ENCODE peak calls at places on chromosomes 2 and 18, in six cellular contexts. U is BJ, J is lower leg skin, D is fibroblast of lung, W is uterus, M is tibial nerve. T is an unnamed sample.

GRCh38 chr2:46686811-46687210 is 207.4 kb downstream of the TMEM247 start:
- DNase-seq in U (no peak), J (no peak), D (peak), W (no peak), M (no peak), T (no peak)

GRCh38 chr2:240468300-240469238 is 33.1 kb downstream of the GPC1 start:
- DNase-seq in U (no peak), J (peak), D (no peak), W (no peak), M (no peak), T (no peak)

GRCh38 chr18:58669731-58670379 is 1.4 kb upstream of the MALT1 start:
- DNase-seq in U (no peak), J (no peak), D (peak), W (no peak), M (no peak), T (peak)

GRCh38 chr18:12598181-12598921 is 59.6 kb downstream of the SPIRE1 start:
- DNase-seq in U (no peak), J (no peak), D (peak), W (no peak), M (no peak), T (peak)

GRCh38 chr18:36942264-36942663 is 113.3 kb downstream of the KIAA1328 start:
- DNase-seq in U (no peak), J (no peak), D (peak), W (no peak), M (no peak), T (peak)

GRCh38 chr2:145161656-145162055 is 641.7 kb upstream of the ZEB2 start:
- DNase-seq in U (no peak), J (no peak), D (no peak), W (no peak), M (no peak), T (no peak)

GRCh38 chr2:110204408-110205385 is at the start of gene NPHP1:
- DNase-seq in U (no peak), J (peak), D (peak), W (peak), M (peak), T (peak)

GRCh38 chr2:55106148-55106547 is 55.9 kb upstream of the RTN4 start:
- DNase-seq in U (no peak), J (no peak), D (no peak), W (no peak), M (no peak), T (no peak)

GRCh38 chr2:222561817-222562424 is 94.0 kb downstream of the FARSB start:
- DNase-seq in U (no peak), J (peak), D (peak), W (peak), M (peak), T (peak)

GRCh38 chr18:41642756-41643155 is 312.3 kb upstream of the PIK3C3 start:
- DNase-seq in U (no peak), J (no peak), D (peak), W (no peak), M (no peak), T (no peak)

GRCh38 chr2:191170773-191171172 is 20.0 kb upstream of the STAT4 start:
- DNase-seq in U (no peak), J (no peak), D (peak), W (no peak), M (no peak), T (no peak)

GRCh38 chr2:37588316-37588777 is 83.1 kb downstream of the CDC42EP3 start:
- DNase-seq in U (no peak), J (no peak), D (peak), W (no peak), M (no peak), T (no peak)

GRCh38 chr2:169693344-169693743 is 861 bp downstream of the CFAP210 start:
- DNase-seq in U (no peak), J (no peak), D (no peak), W (no peak), M (no peak), T (no peak)

GRCh38 chr2:75595541-75596395 is 35.0 kb upstream of the EVA1A start:
- DNase-seq in U (peak), J (no peak), D (peak), W (no peak), M (no peak), T (peak)

GRCh38 chr18:45275367-45276113 is 339.7 kb upstream of the SLC14A2 start:
- DNase-seq in U (no peak), J (no peak), D (peak), W (no peak), M (peak), T (peak)

GRCh38 chr18:13940326-13940725 is 25.0 kb upstream of the MC2R start:
- DNase-seq in U (no peak), J (no peak), D (no peak), W (no peak), M (no peak), T (no peak)

GRCh38 chr2:42248846-42249245 is 79.7 kb downstream of the EML4 start:
- DNase-seq in U (no peak), J (no peak), D (no peak), W (no peak), M (no peak), T (no peak)

GRCh38 chr2:198008230-198008629 is 203.8 kb downstream of the PLCL1 start:
- DNase-seq in U (no peak), J (no peak), D (no peak), W (no peak), M (no peak), T (no peak)

GRCh38 chr2:1956520-1957289 is 212.4 kb upstream of the PXDN start:
- DNase-seq in U (no peak), J (no peak), D (no peak), W (no peak), M (no peak), T (no peak)

GRCh38 chr2:202530038-202530437 is 104.7 kb upstream of the FAM117B start:
- DNase-seq in U (no peak), J (no peak), D (peak), W (no peak), M (no peak), T (peak)

GRCh38 chr2:10190737-10191532 is 68.4 kb downstream of the RRM2 start:
- DNase-seq in U (no peak), J (no peak), D (no peak), W (no peak), M (no peak), T (no peak)

GRCh38 chr2:74877781-74878433 is 44.0 kb downstream of the HK2 start:
- DNase-seq in U (no peak), J (no peak), D (no peak), W (no peak), M (no peak), T (no peak)

GRCh38 chr2:96574364-96574763 is 37.8 kb downstream of the ARID5A start:
- DNase-seq in U (no peak), J (no peak), D (no peak), W (no peak), M (no peak), T (no peak)

GRCh38 chr2:171652411-171652775 is 34.9 kb upstream of the DYNC1I2 start:
- DNase-seq in U (no peak), J (no peak), D (no peak), W (no peak), M (no peak), T (peak)

GRCh38 chr2:240933966-240934700 is 28.0 kb downstream of the CROCC2 start:
- DNase-seq in U (no peak), J (no peak), D (no peak), W (peak), M (no peak), T (no peak)

GRCh38 chr2:191292869-191293268 is 47.7 kb downstream of the MYO1B start:
- DNase-seq in U (no peak), J (no peak), D (no peak), W (no peak), M (no peak), T (no peak)

GRCh38 chr2:66437601-66438497 is 2.9 kb downstream of the MEIS1 start:
- DNase-seq in U (no peak), J (no peak), D (peak), W (peak), M (no peak), T (peak)

GRCh38 chr18:3585656-3586509 is 135.9 kb downstream of the TGIF1 start:
- DNase-seq in U (no peak), J (peak), D (peak), W (peak), M (peak), T (peak)

GRCh38 chr2:31140151-31140550 is 1.9 kb upstream of the GALNT14 start:
- DNase-seq in U (no peak), J (no peak), D (no peak), W (no peak), M (no peak), T (no peak)

GRCh38 chr2:152581360-152581759 is 135.9 kb downstream of the PRPF40A start:
- DNase-seq in U (no peak), J (no peak), D (peak), W (no peak), M (no peak), T (no peak)

GRCh38 chr2:16682431-16683130 is 16.9 kb upstream of the CYRIA start:
- DNase-seq in U (no peak), J (no peak), D (no peak), W (peak), M (no peak), T (no peak)

GRCh38 chr2:190649035-190649797 is at the start of gene NAB1:
- DNase-seq in U (no peak), J (peak), D (peak), W (peak), M (no peak), T (peak)

GRCh38 chr2:50143822-50144575 is 887.9 kb downstream of the NRXN1 start:
- DNase-seq in U (peak), J (no peak), D (peak), W (no peak), M (peak), T (peak)

GRCh38 chr2:68365087-68365486 is at the start of gene PLEK:
- DNase-seq in U (no peak), J (peak), D (no peak), W (no peak), M (peak), T (no peak)
- H3K4me3 ChIP-seq in U (no peak), J (no peak), D (no peak), W (no peak), M (peak), T (no peak)

DNA sequence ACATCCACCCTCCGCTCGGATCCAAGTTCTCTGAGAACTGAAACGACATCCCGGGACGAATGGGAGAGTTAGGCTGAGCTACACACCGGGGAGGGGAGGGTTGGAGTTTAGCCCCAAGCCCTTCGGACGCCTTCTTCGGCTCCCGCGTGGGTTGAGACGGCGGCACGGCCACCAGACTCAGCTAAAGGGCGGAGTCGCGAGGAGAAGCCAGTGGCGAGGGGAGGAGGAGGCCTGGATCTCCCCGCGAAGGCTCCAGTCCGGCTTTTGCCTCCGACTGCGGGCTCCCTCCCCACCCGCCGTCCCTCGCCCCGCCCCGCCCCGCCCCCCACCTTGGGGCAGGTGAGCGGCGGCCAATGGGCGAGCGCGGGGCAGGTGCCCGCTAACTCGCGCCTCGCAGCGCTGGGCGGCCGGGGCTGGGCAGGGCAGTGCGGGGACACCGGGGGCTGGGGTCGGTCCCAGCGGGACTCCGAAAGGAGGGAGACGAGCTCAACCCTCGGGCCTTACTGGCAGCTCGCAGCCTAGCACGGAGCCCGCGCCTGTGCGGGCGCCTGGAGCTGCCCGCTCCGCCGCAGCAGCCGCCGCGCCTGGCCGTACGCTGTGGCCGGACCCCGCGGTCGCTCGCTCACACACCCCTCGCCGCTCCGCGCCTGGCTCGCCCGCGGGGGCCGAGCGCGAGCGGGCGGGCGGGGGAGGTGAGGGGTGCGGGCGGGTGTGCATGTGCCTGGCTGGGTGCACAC is at the start of gene EMX1:
- DNase-seq in U (no peak), J (no peak), D (no peak), W (no peak), M (no peak), T (no peak)
- H3K4me3 ChIP-seq in U (no peak), J (peak), D (no peak), W (peak), M (peak), T (no peak)

DNA sequence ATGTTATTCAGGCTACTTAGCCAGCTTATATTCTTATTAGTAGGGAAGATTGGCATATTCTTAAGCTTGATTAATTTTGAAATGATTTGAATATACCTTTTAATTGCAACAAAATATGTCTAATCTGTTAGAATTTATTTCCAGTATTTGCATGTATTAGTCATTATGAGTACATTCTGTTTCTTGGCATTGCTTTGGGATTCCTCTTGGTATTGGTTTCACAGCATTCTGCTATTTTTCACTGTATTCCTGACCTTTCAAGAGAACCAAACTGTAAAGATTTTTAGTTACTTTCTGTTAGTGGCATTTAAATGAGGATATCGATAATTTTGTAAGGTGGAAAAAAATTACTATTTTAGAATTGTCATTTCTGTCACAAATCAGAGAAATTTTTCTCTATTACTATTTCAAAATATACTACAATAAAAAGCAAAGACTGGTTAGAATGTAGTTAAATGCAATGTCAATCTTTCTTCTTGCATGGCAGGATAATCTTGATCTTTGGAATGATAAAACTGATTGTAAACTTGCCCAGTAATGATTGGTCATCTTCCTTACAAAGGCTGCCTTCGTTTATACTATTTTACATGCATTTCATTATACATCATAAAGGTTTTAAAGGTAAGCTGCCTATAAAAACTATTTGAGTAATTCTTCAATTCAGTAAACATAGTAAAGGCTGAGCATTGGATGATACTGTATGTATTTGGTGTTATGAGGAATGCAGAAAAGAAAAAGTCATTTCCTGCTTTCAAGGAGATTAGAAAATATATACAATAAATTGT is 86.1 kb downstream of the SLC4A10 start:
- DNase-seq in U (no peak), J (no peak), D (peak), W (no peak), M (no peak), T (peak)
- H3K4me3 ChIP-seq in U (no peak), J (no peak), D (no peak), W (no peak), M (no peak), T (no peak)

GRCh38 chr2:233426619-233427342 is 72.5 kb downstream of the DGKD start:
- DNase-seq in U (no peak), J (no peak), D (peak), W (no peak), M (no peak), T (peak)
- H3K4me3 ChIP-seq in U (no peak), J (no peak), D (no peak), W (no peak), M (no peak), T (no peak)

GRCh38 chr2:130185896-130186295 is 3.8 kb downstream of the MZT2B start:
- DNase-seq in U (no peak), J (no peak), D (no peak), W (no peak), M (no peak), T (no peak)

GRCh38 chr2:130186391-130186790 is 4.3 kb downstream of the MZT2B start:
- DNase-seq in U (no peak), J (no peak), D (peak), W (no peak), M (no peak), T (no peak)

GRCh38 chr2:130187268-130187667 is 5.2 kb downstream of the MZT2B start:
- DNase-seq in U (no peak), J (no peak), D (no peak), W (no peak), M (no peak), T (no peak)

GRCh38 chr2:130183500-130184373 is 1.7 kb downstream of the MZT2B start:
- DNase-seq in U (no peak), J (no peak), D (peak), W (peak), M (no peak), T (peak)

GRCh38 chr2:130185436-130185835 is 3.4 kb downstream of the MZT2B start:
- DNase-seq in U (no peak), J (no peak), D (no peak), W (no peak), M (no peak), T (no peak)
- H3K4me3 ChIP-seq in U (no peak), J (no peak), D (no peak), W (no peak), M (no peak), T (no peak)

GRCh38 chr2:12728221-12728777 is 11.6 kb downstream of the TRIB2 start:
- DNase-seq in U (no peak), J (no peak), D (no peak), W (no peak), M (no peak), T (no peak)

GRCh38 chr2:12726271-12726670 is 9.5 kb downstream of the TRIB2 start:
- DNase-seq in U (no peak), J (no peak), D (no peak), W (no peak), M (no peak), T (no peak)

GRCh38 chr2:12727085-12727484 is 10.3 kb downstream of the TRIB2 start:
- DNase-seq in U (no peak), J (no peak), D (peak), W (no peak), M (no peak), T (peak)

GRCh38 chr2:12725238-12726187 is 8.8 kb downstream of the TRIB2 start:
- DNase-seq in U (no peak), J (no peak), D (no peak), W (no peak), M (no peak), T (no peak)

GRCh38 chr2:12727641-12728040 is 10.9 kb downstream of the TRIB2 start:
- DNase-seq in U (no peak), J (no peak), D (no peak), W (no peak), M (no peak), T (no peak)
- H3K4me3 ChIP-seq in U (no peak), J (no peak), D (no peak), W (no peak), M (no peak), T (no peak)

DNA sequence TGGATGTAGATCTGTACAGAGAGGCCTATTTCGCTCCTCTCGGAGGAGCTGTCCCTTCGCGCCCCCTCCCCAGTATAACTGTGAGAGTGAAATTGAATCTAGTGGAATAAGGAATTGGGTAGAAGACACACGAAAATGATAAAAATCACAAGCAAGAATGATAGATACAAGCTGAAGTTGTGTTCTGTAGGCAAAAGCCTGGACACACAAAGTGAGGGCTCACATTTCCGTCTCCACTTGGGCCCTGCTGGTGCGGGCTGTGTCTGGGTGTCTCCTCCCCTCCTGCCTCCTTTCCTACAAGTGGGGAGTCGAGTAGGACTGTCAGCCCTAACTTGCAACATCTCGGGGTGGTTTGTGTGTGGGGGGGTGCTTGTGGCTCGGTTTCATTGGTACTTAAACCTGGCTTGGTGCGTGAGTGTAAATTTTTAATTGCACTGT is 457 bp upstream of the SP9 start:
- DNase-seq in U (no peak), J (no peak), D (no peak), W (no peak), M (no peak), T (no peak)
- H3K4me3 ChIP-seq in U (no peak), J (no peak), D (no peak), W (no peak), M (no peak), T (no peak)

GRCh38 chr18:21364471-21364870 is 122.4 kb downstream of the GREB1L start:
- DNase-seq in U (no peak), J (no peak), D (no peak), W (no peak), M (no peak), T (no peak)
- H3K4me3 ChIP-seq in U (no peak), J (no peak), D (no peak), W (no peak), M (no peak), T (no peak)

DNA sequence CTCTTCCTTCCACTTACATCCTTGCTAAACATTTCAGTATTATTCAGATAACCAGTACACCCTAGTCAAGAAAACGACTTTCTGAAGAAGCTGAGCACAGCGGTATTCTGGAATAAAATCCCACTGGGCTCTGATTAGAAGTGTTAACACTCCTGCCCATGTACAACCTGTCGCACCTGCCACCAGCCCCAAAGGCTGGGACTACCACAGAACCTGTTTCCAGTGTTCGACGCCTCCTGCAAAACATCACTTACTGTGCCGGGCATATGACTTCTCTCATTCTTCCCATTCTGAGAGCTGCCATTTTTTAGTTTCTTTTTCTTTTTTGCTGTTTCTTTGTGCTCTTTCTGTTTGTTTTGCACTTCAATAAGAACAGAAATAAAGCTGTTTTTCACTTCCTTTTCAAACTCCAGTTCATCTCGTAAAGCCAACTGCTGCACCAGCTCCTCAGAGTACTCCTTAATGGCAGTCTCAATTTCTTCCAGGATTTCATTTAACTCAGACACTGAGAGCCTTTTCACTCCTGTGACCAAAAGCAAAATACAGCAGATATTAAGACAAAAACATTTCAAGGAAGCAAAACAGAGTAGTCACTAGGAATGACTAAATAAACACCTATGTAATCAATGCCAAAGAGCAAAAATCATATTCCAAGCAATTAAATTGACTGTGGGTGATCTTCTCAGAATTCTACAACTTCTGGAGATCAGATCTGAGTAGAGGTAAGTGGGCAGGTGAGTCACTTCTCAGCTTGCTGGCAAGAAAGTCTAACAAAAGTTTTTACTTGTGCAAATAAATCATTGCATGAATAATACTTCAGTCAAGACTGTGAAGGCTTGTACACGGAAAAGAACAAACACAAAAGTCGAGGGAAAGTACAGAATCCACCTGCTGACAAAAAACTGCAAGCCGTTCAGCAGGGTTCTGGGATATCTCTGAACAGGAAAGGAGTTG is 19.3 kb downstream of the FEZ2 start:
- DNase-seq in U (no peak), J (no peak), D (peak), W (no peak), M (no peak), T (no peak)
- H3K4me3 ChIP-seq in U (no peak), J (no peak), D (no peak), W (no peak), M (no peak), T (no peak)

T was measured in astrocyte of the spinal cord.